ENCODE peak calls at places on chromosomes 6 and 20, in four cellular contexts. E, F, W and M are unnamed samples.

GRCh38 chr6:21603516-21603952 is 10.0 kb downstream of the SOX4 start:
- DNase-seq in E (no peak), F (no peak), W (no peak), M (no peak)

GRCh38 chr20:39660251-39660650 is 698.1 kb downstream of the DHX35 start:
- DNase-seq in E (no peak), F (no peak), W (no peak), M (no peak)

GRCh38 chr20:47124235-47124717 is 229.6 kb downstream of the EYA2 start:
- DNase-seq in E (peak; percentile 51), F (no peak), W (no peak), M (no peak)

GRCh38 chr6:29797120-29797519 is 30.5 kb upstream of the HLA-G start:
- DNase-seq in E (no peak), F (no peak), W (no peak), M (no peak)

GRCh38 chr20:50415516-50416268 is 94.5 kb upstream of the PTPN1 start:
- DNase-seq in E (peak; percentile 100), F (peak; percentile 100), W (no peak), M (peak; percentile 96)

GRCh38 chr6:165774903-165775608 is 112.0 kb upstream of the PDE10A start:
- DNase-seq in E (no peak), F (no peak), W (peak; percentile 66), M (no peak)

GRCh38 chr6:112639436-112639835 is 292.3 kb downstream of the RFPL4B start:
- DNase-seq in E (no peak), F (no peak), W (no peak), M (no peak)

GRCh38 chr6:139743629-139744028 is 369.2 kb upstream of the CITED2 start:
- DNase-seq in E (no peak), F (no peak), W (no peak), M (no peak)

GRCh38 chr20:58173930-58174707 is 54.3 kb downstream of the ANKRD60 start:
- DNase-seq in E (peak; percentile 25), F (no peak), W (no peak), M (no peak)

GRCh38 chr20:34994509-34995131 is 39.0 kb downstream of the MYH7B start:
- DNase-seq in E (no peak), F (no peak), W (no peak), M (no peak)

GRCh38 chr6:40611912-40612311 is 24.7 kb upstream of the LRFN2 start:
- DNase-seq in E (no peak), F (no peak), W (no peak), M (no peak)

GRCh38 chr20:64099880-64100565 is 7.3 kb downstream of the NPBWR2 start:
- DNase-seq in E (no peak), F (no peak), W (no peak), M (no peak)

GRCh38 chr6:83071023-83071422 is 3.6 kb downstream of the DOP1A start:
- DNase-seq in E (no peak), F (no peak), W (no peak), M (no peak)

GRCh38 chr20:1335961-1336698 is 7.2 kb upstream of the SDCBP2 start:
- DNase-seq in E (no peak), F (peak; percentile 43), W (no peak), M (no peak)

GRCh38 chr20:17771206-17772004 is 71.6 kb downstream of the BANF2 start:
- DNase-seq in E (no peak), F (no peak), W (peak; percentile 5), M (no peak)

GRCh38 chr20:20498081-20498861 is 130.4 kb downstream of the INSM1 start:
- DNase-seq in E (no peak), F (no peak), W (no peak), M (peak; percentile 50)

GRCh38 chr6:24856246-24856599 is 57.5 kb upstream of the ARMH2 start:
- DNase-seq in E (no peak), F (no peak), W (no peak), M (no peak)

GRCh38 chr6:24859608-24860007 is 60.9 kb upstream of the ARMH2 start:
- DNase-seq in E (no peak), F (no peak), W (no peak), M (no peak)

GRCh38 chr6:24859132-24859531 is 60.4 kb upstream of the ARMH2 start:
- DNase-seq in E (no peak), F (no peak), W (no peak), M (no peak)

GRCh38 chr6:24856954-24857670 is 58.4 kb upstream of the ARMH2 start:
- DNase-seq in E (no peak), F (no peak), W (peak; percentile 21), M (no peak)

DNA sequence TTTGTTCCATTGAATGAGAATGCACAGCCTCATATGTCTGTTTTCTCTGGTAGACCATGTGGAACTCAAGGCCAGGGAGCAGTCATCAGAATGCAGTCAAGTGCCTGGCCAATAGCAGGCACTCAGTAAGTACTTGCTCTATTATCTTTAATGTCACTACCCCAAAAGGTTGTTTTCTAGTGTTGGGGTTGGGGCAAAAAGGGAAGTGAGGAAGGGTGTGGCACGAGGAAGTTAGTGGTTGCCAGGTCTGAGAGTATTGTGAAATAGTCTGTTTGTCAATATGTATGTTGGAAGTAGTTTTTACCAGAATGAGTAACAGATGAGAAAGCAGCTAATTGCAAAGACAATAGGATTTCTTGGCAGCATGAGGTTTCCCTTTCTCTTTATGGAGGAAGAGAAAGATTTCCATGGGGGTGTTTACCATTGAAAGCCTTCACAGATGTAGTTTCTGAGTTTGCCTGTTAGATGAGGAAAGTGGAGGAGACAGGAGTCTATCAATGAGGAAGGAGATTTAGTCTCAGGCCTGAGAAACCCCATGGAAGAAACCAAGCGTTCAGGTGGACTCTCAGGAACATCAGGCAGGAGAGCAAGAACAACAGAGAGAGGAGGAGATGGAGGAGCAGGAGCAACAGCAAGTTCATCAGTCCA is 59.6 kb upstream of the ARMH2 start:
- DNase-seq in E (no peak), F (no peak), W (no peak), M (peak; percentile 60)
- TF ChIP-seq CTCF in E (no peak), F (no peak), W (no peak), M (no peak)

GRCh38 chr6:75204222-75204958 is 1.5 kb downstream of the COL12A1 start:
- DNase-seq in E (peak; percentile 72), F (peak; percentile 93), W (peak; percentile 83), M (peak; percentile 48)
- H3K4me3 ChIP-seq in E (peak overlapping the region; percentile 81), F (peak overlapping the region; percentile 54), W (peak overlapping the region; percentile 17), M (no peak overlapping the region)

GRCh38 chr6:147366290-147366689 is 142.2 kb upstream of the SAMD5 start:
- DNase-seq in E (no peak), F (no peak), W (no peak), M (no peak)
- TF ChIP-seq CTCF in E (no peak), F (no peak), W (no peak), M (no peak)

GRCh38 chr20:53888951-53889350 is 181.4 kb downstream of the BCAS1 start:
- DNase-seq in E (no peak), F (no peak), W (no peak), M (no peak)

GRCh38 chr20:53890434-53891305 is 179.7 kb downstream of the BCAS1 start:
- DNase-seq in E (no peak), F (no peak), W (no peak), M (no peak)

GRCh38 chr20:53888510-53888909 is 181.9 kb downstream of the BCAS1 start:
- DNase-seq in E (no peak), F (no peak), W (no peak), M (no peak)

GRCh38 chr20:53889411-53890148 is 180.8 kb downstream of the BCAS1 start:
- DNase-seq in E (no peak), F (no peak), W (no peak), M (no peak)

GRCh38 chr20:53891306-53891894 is 179.0 kb downstream of the BCAS1 start:
- DNase-seq in E (no peak), F (no peak), W (no peak), M (no peak)
- H3K4me3 ChIP-seq in E (no peak overlapping the region), F (no peak overlapping the region), W (no peak overlapping the region), M (no peak overlapping the region)

GRCh38 chr6:169490409-169490708 is 211.5 kb downstream of the WDR27 start:
- DNase-seq in E (no peak), F (no peak), W (no peak), M (no peak)

GRCh38 chr6:169487579-169488205 is 214.1 kb downstream of the WDR27 start:
- DNase-seq in E (no peak), F (no peak), W (no peak), M (no peak)

GRCh38 chr6:169490830-169491229 is 211.0 kb downstream of the WDR27 start:
- DNase-seq in E (no peak), F (no peak), W (no peak), M (no peak)

GRCh38 chr6:169491482-169491881 is 210.3 kb downstream of the WDR27 start:
- DNase-seq in E (no peak), F (no peak), W (no peak), M (no peak)

DNA sequence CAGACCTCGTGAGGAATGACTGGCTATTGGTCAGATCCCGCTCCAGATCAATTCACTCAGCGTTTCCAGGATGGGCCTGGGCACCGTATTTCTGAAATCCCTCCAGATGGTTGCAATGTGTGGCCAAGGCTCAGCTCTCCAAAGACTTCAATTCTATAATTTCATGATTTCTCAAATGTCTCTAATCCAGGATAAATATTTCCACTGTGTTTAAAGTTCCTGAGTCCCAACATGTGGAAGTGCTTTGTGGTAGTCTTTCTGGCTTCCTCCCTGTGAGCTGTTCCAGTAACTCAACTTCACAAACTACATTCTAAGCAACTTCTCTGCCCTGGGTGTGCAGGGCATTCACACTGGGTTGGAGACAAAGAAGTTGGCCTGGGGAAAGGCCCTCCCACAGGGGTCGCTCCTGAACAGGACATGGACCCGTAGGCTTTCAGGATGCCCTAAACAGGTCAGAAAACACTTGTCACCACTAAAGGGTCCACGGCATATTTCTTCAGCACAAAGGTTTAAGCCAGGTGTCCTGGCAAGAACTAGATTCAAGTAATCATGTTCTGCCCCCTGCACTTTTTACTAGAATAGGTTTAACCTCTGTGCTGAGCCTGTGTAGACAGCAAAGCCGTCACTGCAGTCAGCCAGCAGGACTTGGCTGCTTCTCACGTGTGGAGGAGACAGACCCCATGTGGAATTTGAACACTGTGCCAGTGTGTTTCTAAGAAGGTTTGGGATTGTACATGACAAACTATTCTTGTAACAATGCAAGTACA is 212.0 kb downstream of the WDR27 start:
- DNase-seq in E (no peak), F (no peak), W (no peak), M (no peak)
- TF ChIP-seq CTCF in E (no peak), F (no peak), W (no peak), M (no peak)